ENCODE peak calls at places on chromosomes 12 and 14, in five cellular contexts. O is A549, I is heart left ventricle, B is body of pancreas, K is IMR-90. S is an unnamed sample. For H3K4me1, the result is how much of the 10 kb centered on the place peaks cover.

GRCh38 chr12:68387338-68387737 is 55.2 kb upstream of the MDM1 start:
- ATAC-seq in I (no peak), O (no peak), K (no peak), B (no peak), S (no peak)

GRCh38 chr12:58896278-58896677 is 24.0 kb downstream of the LRIG3 start:
- ATAC-seq in I (no peak), B (no peak), K (no peak), O (no peak), S (no peak)

GRCh38 chr12:99619389-99620158 is 28.0 kb upstream of the GARIN6 start:
- ATAC-seq in I (no peak), O (peak), B (no peak), K (no peak), S (no peak)

GRCh38 chr12:67811437-67812361 is 163.2 kb downstream of the DYRK2 start:
- ATAC-seq in O (peak), K (peak), I (no peak), B (no peak), S (no peak)

GRCh38 chr12:107917912-107918800 is 143.7 kb downstream of the ASCL4 start:
- ATAC-seq in B (peak), I (peak), O (peak), K (peak), S (no peak)

GRCh38 chr14:77175843-77176242 is 5.8 kb upstream of the TMEM63C start:
- ATAC-seq in O (peak), K (no peak), I (no peak), B (no peak), S (no peak)

GRCh38 chr14:70601162-70601561 is 707 bp upstream of the MED6 start:
- ATAC-seq in K (peak), B (peak), I (peak), O (peak), S (no peak)

GRCh38 chr14:41482861-41483260 is 123.8 kb upstream of the LRFN5 start:
- ATAC-seq in B (no peak), K (no peak), O (no peak), I (no peak), S (no peak)

GRCh38 chr12:106106892-106107291 is 31.9 kb downstream of the NUAK1 start:
- ATAC-seq in O (peak), I (peak), K (peak), B (no peak), S (peak)

GRCh38 chr14:70999117-70999516 is 91.9 kb downstream of the PCNX1 start:
- ATAC-seq in I (no peak), B (no peak), O (no peak), K (no peak), S (no peak)

GRCh38 chr14:94075008-94075407 is 6.0 kb downstream of the DDX24 start:
- ATAC-seq in I (no peak), O (no peak), K (no peak), B (no peak), S (no peak)

GRCh38 chr14:81416233-81416927 is 16.3 kb upstream of the STON2 start:
- ATAC-seq in O (no peak), K (no peak), B (no peak), I (peak), S (peak)

GRCh38 chr14:105491366-105492006 is 440 bp downstream of the TEDC1 start:
- ATAC-seq in B (no peak), O (peak), K (peak), I (no peak), S (no peak)

GRCh38 chr12:106766393-106766826 is 8.1 kb upstream of the RIC8B start:
- ATAC-seq in O (no peak), I (peak), K (peak), B (no peak), S (peak)

GRCh38 chr12:19053218-19053617 is 76.3 kb upstream of the PLEKHA5 start:
- ATAC-seq in B (no peak), I (no peak), O (no peak), K (no peak), S (no peak)

GRCh38 chr12:47121146-47121545 is 41.4 kb upstream of the AMIGO2 start:
- ATAC-seq in I (no peak), B (no peak), O (peak), K (peak), S (no peak)

GRCh38 chr12:90060031-90060430 is 351.4 kb upstream of the ATP2B1 start:
- ATAC-seq in I (no peak), K (peak), B (no peak), O (no peak), S (no peak)

GRCh38 chr12:114547636-114548035 is 136.3 kb downstream of the TBX3 start:
- ATAC-seq in B (no peak), K (no peak), I (no peak), O (peak), S (no peak)

GRCh38 chr12:29782285-29782820 is 1.4 kb downstream of the TMTC1 start:
- ATAC-seq in O (no peak), B (peak), I (peak), K (peak), S (peak)

GRCh38 chr14:38958589-38958988 is 144.4 kb downstream of the SEC23A start:
- ATAC-seq in B (no peak), I (no peak), K (no peak), O (no peak), S (no peak)

GRCh38 chr14:63134801-63135200 is 69.4 kb upstream of the RHOJ start:
- ATAC-seq in O (no peak), I (no peak), K (peak), B (no peak), S (no peak)

GRCh38 chr14:62914025-62914424 is 131.2 kb downstream of the KCNH5 start:
- ATAC-seq in I (no peak), O (no peak), K (peak), B (no peak), S (no peak)

GRCh38 chr12:112163056-112163455 is 37.7 kb downstream of the TRAFD1 start:
- ATAC-seq in B (no peak), O (peak), K (no peak), I (no peak), S (no peak)

GRCh38 chr12:9721394-9722092 is 11.4 kb downstream of the CLECL1 start:
- ATAC-seq in I (no peak), K (peak), B (peak), O (peak), S (no peak)

GRCh38 chr14:40987481-40987880 is 619.2 kb upstream of the LRFN5 start:
- ATAC-seq in I (no peak), O (no peak), K (no peak), B (no peak), S (no peak)

GRCh38 chr12:22577667-22578066 is 33.3 kb upstream of the C2CD5 start:
- ATAC-seq in K (no peak), O (no peak), I (no peak), B (no peak), S (no peak)

GRCh38 chr12:97567619-97568110 is 105.1 kb downstream of the RMST start:
- ATAC-seq in O (no peak), I (no peak), B (peak), K (no peak), S (no peak)

GRCh38 chr12:49462103-49462739 is 76.6 kb upstream of the KCNH3 start:
- ATAC-seq in I (peak), B (no peak), O (peak), K (no peak), S (no peak)

GRCh38 chr12:105554223-105554678 is 223.8 kb downstream of the C12orf75 start:
- ATAC-seq in K (no peak), O (no peak), B (no peak), I (no peak), S (no peak)

GRCh38 chr12:98823012-98823411 is 177.9 kb downstream of the APAF1 start:
- ATAC-seq in B (no peak), O (no peak), K (no peak), I (no peak), S (no peak)

GRCh38 chr12:68305278-68305677 is 26.9 kb downstream of the MDM1 start:
- ATAC-seq in I (no peak), K (no peak), B (no peak), O (no peak), S (no peak)

GRCh38 chr12:50297027-50297426 is 13.7 kb upstream of the LIMA1 start:
- ATAC-seq in O (no peak), I (peak), B (peak), K (no peak), S (no peak)

GRCh38 chr12:39395866-39396265 is 47.1 kb downstream of the KIF21A start:
- ATAC-seq in O (no peak), K (no peak), B (no peak), I (peak), S (no peak)

GRCh38 chr12:121400332-121401139 is 618 bp downstream of the RNF34 start:
- ATAC-seq in K (peak), O (peak), B (peak), I (peak), S (peak)

GRCh38 chr12:121397521-121397920 is 2.4 kb upstream of the RNF34 start:
- ATAC-seq in I (no peak), K (no peak), O (no peak), B (no peak), S (no peak)

GRCh38 chr12:121403721-121404120 is 3.8 kb downstream of the RNF34 start:
- ATAC-seq in O (no peak), K (no peak), I (no peak), B (no peak), S (no peak)

GRCh38 chr12:121404734-121405133 is 4.8 kb downstream of the RNF34 start:
- ATAC-seq in K (no peak), O (no peak), B (no peak), I (no peak), S (no peak)

GRCh38 chr12:121399391-121400331 is at the start of gene RNF34:
- ATAC-seq in O (peak), I (peak), B (peak), K (peak), S (peak)
- TF ChIP-seq POLR2A in O (peak), I (peak), B (peak), K (peak), S (peak)

GRCh38 chr14:91873476-91874265 is 6.3 kb upstream of the TC2N start:
- ATAC-seq in O (no peak), B (no peak), I (no peak), K (no peak), S (no peak)

GRCh38 chr14:91870001-91870400 is 2.7 kb upstream of the TC2N start:
- ATAC-seq in K (no peak), B (no peak), O (no peak), I (no peak), S (no peak)

GRCh38 chr14:91872011-91872476 is 4.7 kb upstream of the TC2N start:
- ATAC-seq in I (peak), O (peak), K (no peak), B (peak), S (peak)

GRCh38 chr14:91870890-91871289 is 3.6 kb upstream of the TC2N start:
- ATAC-seq in I (no peak), K (no peak), B (no peak), O (no peak), S (no peak)

DNA sequence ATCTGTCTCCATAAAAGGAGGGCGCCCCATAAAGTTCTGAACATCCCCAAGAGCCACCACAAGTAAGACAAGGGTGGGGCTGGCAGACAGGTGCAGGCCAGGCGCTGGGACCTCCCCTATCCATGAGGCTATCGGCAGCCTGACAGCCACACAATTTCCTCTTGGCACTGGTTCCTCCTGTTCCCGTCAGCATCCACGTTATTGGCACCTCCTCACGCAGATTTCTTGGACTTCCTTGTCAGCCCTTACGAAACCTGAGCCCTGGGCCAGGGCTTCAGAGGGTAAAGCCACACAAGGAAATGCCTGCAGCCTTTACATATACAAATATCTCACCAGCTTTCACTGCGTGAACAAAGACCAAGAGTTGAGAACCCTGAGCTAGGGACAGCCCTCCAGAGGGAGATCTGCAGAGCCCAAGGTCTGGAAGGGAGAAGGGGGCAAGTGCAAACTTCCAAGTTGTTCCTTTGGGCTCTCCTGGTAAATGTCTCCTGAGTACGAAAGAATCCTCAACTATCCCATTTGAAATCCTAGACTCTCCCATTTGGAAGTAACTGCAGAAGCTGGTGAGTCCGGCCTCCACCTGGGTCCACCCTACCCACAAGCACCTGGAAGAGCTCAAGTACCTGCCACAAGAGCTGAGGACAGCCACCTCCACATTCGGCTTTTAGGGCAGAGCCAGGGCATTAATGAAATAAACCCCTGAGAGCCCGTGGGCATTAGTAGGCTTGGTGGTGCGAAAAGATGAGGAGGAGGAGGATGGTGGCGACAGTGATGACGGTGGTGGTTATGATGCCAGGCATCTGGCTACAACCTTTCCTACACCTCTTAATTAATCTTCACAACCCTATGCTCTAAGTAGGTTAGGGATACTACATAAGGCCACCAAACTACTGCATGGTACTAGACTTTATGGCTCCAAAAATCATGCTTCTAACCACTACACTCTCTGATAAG is 5.5 kb upstream of the TC2N start:
- ATAC-seq in B (peak), I (peak), K (peak), O (peak), S (peak)
- H3K4me1 ChIP-seq in B (half or more), I (under half), K (under half), O (half or more), S (under half)

GRCh38 chr12:32134144-32134888 is 27.7 kb downstream of the BICD1 start:
- ATAC-seq in K (peak), O (peak), I (no peak), B (no peak), S (peak)

GRCh38 chr12:32135967-32136366 is 29.3 kb downstream of the BICD1 start:
- ATAC-seq in O (no peak), K (no peak), B (no peak), I (no peak), S (no peak)

GRCh38 chr12:32140867-32141266 is 34.2 kb downstream of the BICD1 start:
- ATAC-seq in I (no peak), B (no peak), O (no peak), K (no peak), S (no peak)

GRCh38 chr12:32136404-32136803 is 29.8 kb downstream of the BICD1 start:
- ATAC-seq in I (no peak), B (no peak), O (no peak), K (no peak), S (no peak)

DNA sequence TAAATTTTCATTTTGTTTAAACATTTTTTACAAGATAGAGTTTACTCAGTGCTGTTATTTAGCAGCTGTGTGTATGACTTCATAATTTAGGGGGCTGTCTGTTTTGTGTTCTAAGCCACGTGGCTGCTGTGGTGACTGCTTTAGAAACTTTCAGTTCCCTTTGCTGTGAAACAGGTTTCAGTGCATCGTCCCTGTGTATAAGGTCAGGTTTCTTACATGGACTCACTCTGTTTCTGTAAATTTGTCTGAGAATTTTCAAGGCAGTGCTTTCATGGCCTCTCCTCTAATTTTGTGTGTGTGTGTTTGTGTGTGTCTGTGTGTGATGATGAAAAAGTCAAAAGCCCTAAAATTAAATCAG is 32.4 kb downstream of the BICD1 start:
- ATAC-seq in O (no peak), K (peak), I (peak), B (no peak), S (no peak)
- TF ChIP-seq POLR2A in O (no peak), K (no peak), I (no peak), B (no peak), S (no peak)

GRCh38 chr14:54838931-54839512 is 63.6 kb downstream of the GCH1 start:
- ATAC-seq in O (no peak), I (no peak), B (no peak), K (no peak), S (no peak)
- H3K4me1 ChIP-seq in O (under half), I (under half), B (under half), K (under half), S (under half)

DNA sequence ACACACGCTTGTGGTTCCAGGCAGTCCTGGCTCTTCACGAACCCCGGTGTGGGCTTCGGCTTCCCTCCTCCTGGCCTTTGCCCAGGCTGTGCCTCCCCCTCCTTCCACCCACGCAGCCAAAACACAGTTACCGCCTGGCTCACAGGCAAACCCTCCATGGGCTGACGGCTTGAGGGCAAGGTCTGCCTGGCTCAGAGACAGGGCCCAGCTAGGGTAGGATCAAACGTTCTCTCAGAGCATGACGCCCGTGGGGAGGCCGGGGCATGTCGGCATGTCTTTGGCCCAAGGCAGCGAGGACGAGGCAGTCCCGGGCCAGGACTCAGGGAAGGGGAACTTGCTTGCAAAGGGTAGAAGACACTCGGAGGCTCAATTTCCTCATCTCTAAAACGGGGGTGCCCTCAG is 2.1 kb downstream of the SLC25A47 start:
- ATAC-seq in O (no peak), I (no peak), K (no peak), B (no peak), S (no peak)
- TF ChIP-seq POLR2A in O (no peak), I (no peak), K (no peak), B (no peak), S (no peak)

GRCh38 chr12:123145211-123145610 is 5.7 kb downstream of the PITPNM2 start:
- ATAC-seq in B (no peak), K (no peak), I (no peak), O (no peak), S (no peak)
- H3K4me1 ChIP-seq in B (half or more), K (under half), I (under half), O (half or more), S (under half)

DNA sequence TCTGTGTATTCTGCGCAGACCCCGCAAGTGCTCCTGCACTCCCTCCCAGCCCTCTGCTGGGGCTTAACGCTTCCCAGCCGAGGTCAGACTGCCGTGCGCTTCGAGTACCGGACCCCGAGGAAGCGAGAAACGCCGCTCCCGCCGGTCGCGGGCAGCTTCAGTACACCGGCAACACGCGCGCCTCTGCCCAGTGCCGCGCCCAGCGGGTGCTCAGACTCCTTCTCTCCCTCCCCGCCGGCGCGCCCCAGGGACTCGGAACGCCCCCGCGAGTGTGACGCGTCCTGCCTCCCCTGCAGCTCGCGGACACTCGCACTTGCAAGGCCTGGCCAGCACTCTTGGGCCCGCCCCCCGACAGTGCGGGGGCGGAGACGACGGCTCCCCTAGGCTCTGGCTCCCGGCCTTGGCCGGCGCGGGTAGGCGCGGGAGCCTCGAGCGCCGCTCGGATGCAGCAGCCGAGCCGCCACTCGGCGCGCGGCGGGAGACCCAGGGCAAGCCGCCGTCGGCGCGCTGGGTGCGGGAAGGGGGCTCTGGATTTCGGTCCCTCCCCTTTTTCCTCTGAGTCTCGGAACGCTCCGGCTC is at the start of gene PTGER2:
- ATAC-seq in I (peak), B (peak), O (peak), K (peak), S (peak)
- TF ChIP-seq POLR2A in I (no peak), B (no peak), O (no peak), K (peak), S (peak)

GRCh38 chr14:89958966-89959365 is 3.2 kb downstream of the TDP1 start:
- ATAC-seq in B (no peak), O (no peak), K (no peak), I (no peak), S (no peak)

GRCh38 chr14:89957791-89958190 is 2.1 kb downstream of the TDP1 start:
- ATAC-seq in O (no peak), K (no peak), I (no peak), B (no peak), S (no peak)

GRCh38 chr14:89960895-89961294 is 5.2 kb downstream of the TDP1 start:
- ATAC-seq in I (no peak), O (no peak), K (no peak), B (no peak), S (no peak)

GRCh38 chr14:89963288-89963978 is 7.7 kb downstream of the TDP1 start:
- ATAC-seq in K (no peak), I (no peak), B (no peak), O (no peak), S (no peak)

DNA sequence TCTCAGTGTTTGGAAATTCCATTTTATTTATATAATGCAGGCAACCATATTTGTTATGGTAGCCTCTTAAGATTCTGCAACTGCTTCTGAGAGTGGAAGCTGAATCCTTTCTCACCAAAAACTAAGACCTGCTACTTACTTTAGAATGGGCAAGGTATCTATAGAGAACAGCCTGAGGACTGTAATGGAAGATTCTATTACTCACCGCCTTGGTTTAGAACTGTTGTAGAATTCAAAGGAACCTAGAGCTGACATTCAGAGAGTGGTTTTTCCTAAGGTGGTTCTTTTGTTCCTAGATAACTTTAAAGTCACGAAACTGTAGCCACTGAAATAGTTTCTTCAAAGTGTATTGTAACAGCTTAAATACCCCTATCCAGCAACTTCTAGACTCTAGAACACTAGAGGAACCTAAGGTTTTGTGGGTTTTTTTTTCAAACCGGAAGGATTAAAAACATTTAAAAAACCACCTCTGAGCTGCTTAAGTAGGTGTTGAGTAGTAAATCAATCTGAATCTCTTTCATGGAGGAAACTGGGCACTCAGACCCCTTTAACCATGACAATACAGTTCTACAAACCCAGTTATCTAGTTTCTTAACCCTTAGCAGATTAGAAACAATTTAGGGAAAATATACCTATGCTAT is 4.2 kb downstream of the TDP1 start:
- ATAC-seq in K (no peak), I (no peak), B (no peak), O (no peak), S (no peak)
- H3K4me1 ChIP-seq in K (under half), I (under half), B (under half), O (under half), S (under half)

S was measured in gastroesophageal sphincter.